ENCODE peak calls at places on chromosome 12, in seven cellular contexts. I is hepatocyte, Z is kidney, K is GM12878, D is cardiac muscle cell, R is K562, O is Panc1. C is an unnamed sample.

GRCh38 chr12:2614341-2614740 is 180.4 kb upstream of the FKBP4 start:
- DNase-seq in I (no peak), Z (no peak), K (no peak), D (no peak), R (no peak), O (no peak), C (no peak)

GRCh38 chr12:122876724-122877123 is 19.2 kb downstream of the VPS37B start:
- DNase-seq in I (no peak), Z (no peak), K (no peak), D (no peak), R (no peak), O (no peak), C (no peak)

GRCh38 chr12:38507839-38508238 is 191.3 kb downstream of the ALG10B start:
- DNase-seq in I (no peak), Z (no peak), K (no peak), D (no peak), R (no peak), O (no peak), C (no peak)

GRCh38 chr12:105102673-105103072 is 4.9 kb upstream of the WASHC4 start:
- DNase-seq in I (no peak), Z (no peak), K (no peak), D (no peak), R (no peak), O (no peak), C (no peak)

GRCh38 chr12:115349711-115350110 is 665.7 kb upstream of the TBX3 start:
- DNase-seq in I (no peak), Z (no peak), K (no peak), D (peak), R (no peak), O (no peak), C (no peak)

GRCh38 chr12:108629156-108629555 is 4.5 kb downstream of the SELPLG start:
- DNase-seq in I (no peak), Z (no peak), K (no peak), D (no peak), R (peak), O (no peak), C (no peak)

GRCh38 chr12:98997-99396 is 32.4 kb downstream of the IQSEC3 start:
- DNase-seq in I (peak), Z (no peak), K (no peak), D (no peak), R (peak), O (no peak), C (no peak)

GRCh38 chr12:2248901-2249381 is 196.2 kb downstream of the CACNA1C start:
- DNase-seq in I (no peak), Z (no peak), K (peak), D (no peak), R (no peak), O (no peak), C (no peak)

GRCh38 chr12:59077153-59077930 is 157.0 kb upstream of the LRIG3 start:
- DNase-seq in I (peak), Z (no peak), K (no peak), D (peak), R (no peak), O (no peak), C (no peak)

GRCh38 chr12:93896427-93896826 is 219.3 kb downstream of the CRADD start:
- DNase-seq in I (no peak), Z (no peak), K (no peak), D (peak), R (no peak), O (no peak), C (no peak)

GRCh38 chr12:117622087-117622486 is 260.7 kb upstream of the NOS1 start:
- DNase-seq in I (no peak), Z (no peak), K (no peak), D (no peak), R (no peak), O (no peak), C (no peak)

GRCh38 chr12:31317471-31318397 is 8.2 kb downstream of the SINHCAF start:
- DNase-seq in I (no peak), Z (no peak), K (no peak), D (peak), R (no peak), O (no peak), C (no peak)

GRCh38 chr12:89817501-89818226 is 109.0 kb upstream of the ATP2B1 start:
- DNase-seq in I (no peak), Z (no peak), K (no peak), D (peak), R (no peak), O (no peak), C (no peak)

GRCh38 chr12:105167346-105167745 is 59.8 kb downstream of the WASHC4 start:
- DNase-seq in I (no peak), Z (no peak), K (no peak), D (no peak), R (no peak), O (no peak), C (no peak)

GRCh38 chr12:27252934-27253333 is 8.8 kb downstream of the STK38L start:
- DNase-seq in I (no peak), Z (no peak), K (no peak), D (no peak), R (no peak), O (no peak), C (no peak)

GRCh38 chr12:50271724-50272247 is 11.5 kb downstream of the LIMA1 start:
- DNase-seq in I (no peak), Z (no peak), K (no peak), D (peak), R (peak), O (no peak), C (no peak)
- H3K4me3 ChIP-seq in I (no peak), Z (peak), K (no peak), D (no peak), R (peak), O (peak), C (no peak)

DNA sequence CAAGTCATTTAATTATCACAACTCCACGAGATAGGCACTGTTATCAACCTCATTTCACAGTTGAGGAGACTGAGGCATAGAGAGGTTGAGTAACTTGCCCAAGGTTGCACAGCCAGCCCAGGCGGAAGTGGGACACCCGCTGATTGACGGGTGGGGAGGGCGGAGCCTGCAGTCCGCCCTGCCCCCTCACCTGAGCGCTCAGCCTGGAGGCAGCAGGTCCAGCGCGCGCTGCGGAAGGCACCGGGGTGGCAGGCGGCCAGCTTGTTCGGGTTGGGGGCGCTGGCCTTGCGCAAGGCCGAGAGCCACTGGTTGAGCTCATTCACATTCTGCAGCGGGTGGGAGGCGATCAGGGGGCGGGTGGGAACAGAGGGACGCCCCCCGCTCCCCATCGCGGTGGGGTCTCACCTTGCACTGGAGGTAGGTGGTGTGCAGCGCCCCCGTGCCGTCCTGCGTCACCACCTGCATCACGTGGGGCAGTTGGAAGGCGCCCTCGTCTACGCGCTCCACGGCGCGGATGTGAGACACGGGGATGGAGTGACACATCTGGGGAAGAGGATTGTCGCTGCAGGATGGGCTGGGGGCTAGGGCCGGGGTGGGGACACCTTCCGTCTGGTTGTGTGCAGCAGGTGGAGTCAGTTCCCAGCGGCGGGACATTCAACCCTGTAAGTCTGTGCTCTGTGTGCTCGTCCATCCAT is 31.7 kb downstream of the RASAL1 start:
- DNase-seq in I (peak), Z (peak), K (no peak), D (no peak), R (peak), O (no peak), C (no peak)
- TF ChIP-seq CTCF in I (no peak), Z (no peak), K (no peak), D (no peak), R (no peak), O (no peak), C (no peak)

DNA sequence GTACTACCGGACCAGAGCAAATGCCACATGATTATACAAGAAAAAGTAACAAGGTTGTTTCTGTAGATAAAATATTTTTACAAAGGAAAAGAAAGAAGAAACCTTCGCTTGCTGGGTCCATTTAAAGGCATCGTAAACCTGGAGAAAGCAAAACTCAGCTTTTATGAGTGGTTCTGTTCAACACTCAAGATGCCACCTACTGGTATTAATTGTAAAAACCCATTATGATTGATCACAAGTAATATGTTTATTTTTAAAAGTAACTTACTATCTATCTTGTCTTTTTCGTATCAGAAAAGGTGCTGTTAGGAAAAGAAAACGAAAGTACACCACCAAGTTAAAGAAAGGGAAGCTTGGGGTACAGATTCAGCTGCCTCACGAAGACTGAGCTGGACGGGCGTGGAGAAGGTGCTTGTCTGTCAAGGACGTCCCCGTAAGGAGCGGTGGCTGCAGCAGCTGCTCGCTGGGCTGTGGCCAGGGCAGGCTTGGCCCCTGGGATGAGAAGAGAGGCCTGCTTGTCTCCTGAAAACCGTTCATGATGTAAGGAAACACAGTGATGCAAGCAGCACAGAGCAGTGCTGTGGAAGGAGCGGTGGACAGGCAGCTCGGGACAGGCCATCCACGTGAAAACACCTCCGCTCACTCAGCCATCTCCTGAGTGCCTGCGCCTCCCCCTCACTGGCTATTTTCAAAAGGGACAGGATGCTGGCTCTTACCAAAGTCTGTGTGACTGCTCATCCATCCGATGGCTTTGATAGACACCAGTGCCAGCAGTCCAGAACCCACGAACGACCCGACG is 25.0 kb downstream of the SLC15A4 start:
- DNase-seq in I (no peak), Z (no peak), K (no peak), D (no peak), R (no peak), O (no peak), C (no peak)
- H3K4me3 ChIP-seq in I (no peak), Z (no peak), K (peak), D (no peak), R (no peak), O (no peak), C (no peak)

GRCh38 chr12:54232790-54233189 is 44.0 kb upstream of the SMUG1 start:
- DNase-seq in I (no peak), Z (no peak), K (no peak), D (peak), R (no peak), O (no peak), C (no peak)
- TF ChIP-seq CTCF in I (no peak), Z (no peak), K (no peak), D (peak), R (no peak), O (peak), C (no peak)

DNA sequence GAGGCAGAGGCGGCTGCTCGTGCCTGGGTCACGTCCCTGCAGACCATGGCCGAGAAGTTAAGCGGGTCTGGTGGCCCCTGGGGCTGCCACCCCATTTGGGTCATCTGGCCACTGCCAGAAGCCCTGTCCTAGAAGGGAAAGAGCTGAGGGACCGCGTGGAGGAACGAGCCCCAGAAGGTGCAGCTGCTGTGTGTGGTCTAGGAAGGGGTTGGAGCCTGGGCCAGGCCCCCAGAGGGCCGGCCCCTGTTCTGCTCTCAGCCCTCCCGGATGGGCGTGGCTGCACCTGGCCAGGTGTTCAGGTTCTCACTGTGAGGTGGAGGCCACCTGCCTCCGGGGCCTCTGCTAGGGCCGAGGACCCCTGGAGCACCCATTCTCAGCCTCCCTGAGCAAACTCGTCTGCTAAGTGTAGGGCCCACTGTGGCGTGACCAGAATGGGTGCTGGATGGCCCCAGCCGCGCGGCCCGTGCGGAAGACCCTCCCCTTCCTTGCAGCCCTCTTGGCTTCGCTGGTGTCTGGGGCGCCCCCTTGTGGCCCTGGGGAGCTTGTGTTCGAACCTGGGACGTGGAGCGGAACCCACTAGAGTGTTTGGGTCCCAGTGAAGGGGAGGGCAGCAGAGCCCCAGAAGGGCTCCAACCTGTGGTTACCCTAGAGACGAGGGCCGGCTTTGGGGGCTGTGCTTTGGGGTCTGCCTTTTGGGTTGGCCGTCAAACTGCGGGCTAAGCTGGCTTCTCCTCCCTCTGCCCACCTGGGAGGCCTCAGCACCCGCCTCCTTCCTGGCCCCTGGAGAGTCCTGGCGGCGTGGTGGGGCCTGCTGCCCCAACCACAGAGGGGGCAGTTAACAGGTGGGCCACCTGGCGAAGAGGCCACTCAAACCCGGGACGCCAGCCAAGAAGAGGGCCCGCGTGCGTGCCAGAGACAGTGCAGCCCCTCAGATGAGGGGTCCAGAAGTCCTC is 49.3 kb downstream of the LRCOL1 start:
- DNase-seq in I (peak), Z (no peak), K (peak), D (peak), R (peak), O (peak), C (peak)
- H3K4me3 ChIP-seq in I (peak), Z (no peak), K (peak), D (peak), R (peak), O (peak), C (peak)

GRCh38 chr12:56315626-56316473 is at the start of gene CNPY2:
- DNase-seq in I (peak), Z (peak), K (peak), D (peak), R (peak), O (peak), C (peak)
- TF ChIP-seq CTCF in I (peak), Z (peak), K (no peak), D (no peak), R (peak), O (no peak), C (no peak)

GRCh38 chr12:81570234-81570633 is 188.9 kb downstream of the PPFIA2 start:
- DNase-seq in I (no peak), Z (no peak), K (no peak), D (no peak), R (no peak), O (no peak), C (no peak)

GRCh38 chr12:81573228-81573627 is 185.9 kb downstream of the PPFIA2 start:
- DNase-seq in I (no peak), Z (no peak), K (no peak), D (peak), R (no peak), O (no peak), C (no peak)

GRCh38 chr12:81572411-81572810 is 186.7 kb downstream of the PPFIA2 start:
- DNase-seq in I (no peak), Z (no peak), K (no peak), D (no peak), R (no peak), O (no peak), C (no peak)
- H3K4me3 ChIP-seq in I (no peak), Z (no peak), K (no peak), D (no peak), R (no peak), O (no peak), C (no peak)

C was measured in HFF-Myc.